ENCODE peak calls at places on chromosome 17, in ten cellular contexts. One of them, this sample, is unnamed.

GRCh38 chr17:48051706-48052486 is 3.7 kb downstream of the NFE2L1 start:
- DNase-seq in stimulated activated CD4-positive, alpha-beta T cell treated with anti-CD3 and anti-CD28 coated beads, TNF-alpha, amount 100 ng/mL, for 48 hours: no peak
- DNase-seq in cardiac septum: peak; percentile 82
- DNase-seq in ACHN: no peak
- DNase-seq in NCI-H460: no peak
- DNase-seq in A172: no peak
- DNase-seq in WTC11: no peak
- DNase-seq in left colon: peak; percentile 56
- DNase-seq in activated effector memory CD4-positive, alpha-beta T cell treated with Interleukin-2 at 50 U/mL for 16 hours: no peak
- DNase-seq in GM12865: no peak
- DNase-seq in this sample: peak; percentile 86

GRCh38 chr17:81741594-81742452 is 29.7 kb downstream of the SLC25A10 start:
- DNase-seq in stimulated activated CD4-positive, alpha-beta T cell treated with anti-CD3 and anti-CD28 coated beads, TNF-alpha, amount 100 ng/mL, for 48 hours: no peak
- DNase-seq in cardiac septum: no peak
- DNase-seq in ACHN: no peak
- DNase-seq in NCI-H460: no peak
- DNase-seq in A172: no peak
- DNase-seq in WTC11: no peak
- DNase-seq in left colon: no peak
- DNase-seq in activated effector memory CD4-positive, alpha-beta T cell treated with Interleukin-2 at 50 U/mL for 16 hours: no peak
- DNase-seq in GM12865: no peak
- DNase-seq in this sample: no peak

GRCh38 chr17:64213995-64214507 is 49.0 kb downstream of the TEX2 start:
- DNase-seq in stimulated activated CD4-positive, alpha-beta T cell treated with anti-CD3 and anti-CD28 coated beads, TNF-alpha, amount 100 ng/mL, for 48 hours: no peak
- DNase-seq in cardiac septum: no peak
- DNase-seq in ACHN: peak; percentile 42
- DNase-seq in NCI-H460: no peak
- DNase-seq in A172: no peak
- DNase-seq in WTC11: no peak
- DNase-seq in left colon: no peak
- DNase-seq in activated effector memory CD4-positive, alpha-beta T cell treated with Interleukin-2 at 50 U/mL for 16 hours: no peak
- DNase-seq in GM12865: no peak
- DNase-seq in this sample: no peak

GRCh38 chr17:17886747-17887146 is 50.0 kb upstream of the SREBF1 start:
- DNase-seq in stimulated activated CD4-positive, alpha-beta T cell treated with anti-CD3 and anti-CD28 coated beads, TNF-alpha, amount 100 ng/mL, for 48 hours: no peak
- DNase-seq in cardiac septum: no peak
- DNase-seq in ACHN: no peak
- DNase-seq in NCI-H460: no peak
- DNase-seq in A172: no peak
- DNase-seq in WTC11: no peak
- DNase-seq in left colon: no peak
- DNase-seq in activated effector memory CD4-positive, alpha-beta T cell treated with Interleukin-2 at 50 U/mL for 16 hours: no peak
- DNase-seq in GM12865: no peak
- DNase-seq in this sample: no peak

GRCh38 chr17:56350592-56350991 is 197.3 kb downstream of the ANKFN1 start:
- DNase-seq in stimulated activated CD4-positive, alpha-beta T cell treated with anti-CD3 and anti-CD28 coated beads, TNF-alpha, amount 100 ng/mL, for 48 hours: no peak
- DNase-seq in cardiac septum: no peak
- DNase-seq in ACHN: no peak
- DNase-seq in NCI-H460: no peak
- DNase-seq in A172: no peak
- DNase-seq in WTC11: no peak
- DNase-seq in left colon: no peak
- DNase-seq in activated effector memory CD4-positive, alpha-beta T cell treated with Interleukin-2 at 50 U/mL for 16 hours: no peak
- DNase-seq in GM12865: no peak
- DNase-seq in this sample: no peak

GRCh38 chr17:78401246-78401645 is 22.8 kb downstream of the PGS1 start:
- DNase-seq in stimulated activated CD4-positive, alpha-beta T cell treated with anti-CD3 and anti-CD28 coated beads, TNF-alpha, amount 100 ng/mL, for 48 hours: no peak
- DNase-seq in cardiac septum: no peak
- DNase-seq in ACHN: no peak
- DNase-seq in NCI-H460: no peak
- DNase-seq in A172: peak; percentile 87
- DNase-seq in WTC11: no peak
- DNase-seq in left colon: no peak
- DNase-seq in activated effector memory CD4-positive, alpha-beta T cell treated with Interleukin-2 at 50 U/mL for 16 hours: no peak
- DNase-seq in GM12865: no peak
- DNase-seq in this sample: no peak

GRCh38 chr17:60926466-60927183 is 249.0 kb downstream of the BCAS3 start:
- DNase-seq in stimulated activated CD4-positive, alpha-beta T cell treated with anti-CD3 and anti-CD28 coated beads, TNF-alpha, amount 100 ng/mL, for 48 hours: no peak
- DNase-seq in cardiac septum: no peak
- DNase-seq in ACHN: no peak
- DNase-seq in NCI-H460: no peak
- DNase-seq in A172: no peak
- DNase-seq in WTC11: no peak
- DNase-seq in left colon: no peak
- DNase-seq in activated effector memory CD4-positive, alpha-beta T cell treated with Interleukin-2 at 50 U/mL for 16 hours: no peak
- DNase-seq in GM12865: no peak
- DNase-seq in this sample: no peak

GRCh38 chr17:74467221-74467951 is 952 bp downstream of the CD300A start:
- DNase-seq in stimulated activated CD4-positive, alpha-beta T cell treated with anti-CD3 and anti-CD28 coated beads, TNF-alpha, amount 100 ng/mL, for 48 hours: no peak
- DNase-seq in cardiac septum: no peak
- DNase-seq in ACHN: no peak
- DNase-seq in NCI-H460: no peak
- DNase-seq in A172: no peak
- DNase-seq in WTC11: no peak
- DNase-seq in left colon: peak; percentile 53
- DNase-seq in activated effector memory CD4-positive, alpha-beta T cell treated with Interleukin-2 at 50 U/mL for 16 hours: no peak
- DNase-seq in GM12865: peak; percentile 91
- DNase-seq in this sample: no peak

GRCh38 chr17:19431691-19432090 is 20.7 kb downstream of the RNF112 start:
- DNase-seq in stimulated activated CD4-positive, alpha-beta T cell treated with anti-CD3 and anti-CD28 coated beads, TNF-alpha, amount 100 ng/mL, for 48 hours: no peak
- DNase-seq in cardiac septum: peak; percentile 9
- DNase-seq in ACHN: no peak
- DNase-seq in NCI-H460: no peak
- DNase-seq in A172: no peak
- DNase-seq in WTC11: no peak
- DNase-seq in left colon: no peak
- DNase-seq in activated effector memory CD4-positive, alpha-beta T cell treated with Interleukin-2 at 50 U/mL for 16 hours: no peak
- DNase-seq in GM12865: no peak
- DNase-seq in this sample: no peak

GRCh38 chr17:46159686-46160085 is 33.5 kb downstream of the KANSL1 start:
- DNase-seq in stimulated activated CD4-positive, alpha-beta T cell treated with anti-CD3 and anti-CD28 coated beads, TNF-alpha, amount 100 ng/mL, for 48 hours: no peak
- DNase-seq in cardiac septum: no peak
- DNase-seq in ACHN: no peak
- DNase-seq in NCI-H460: no peak
- DNase-seq in A172: no peak
- DNase-seq in WTC11: no peak
- DNase-seq in left colon: no peak
- DNase-seq in activated effector memory CD4-positive, alpha-beta T cell treated with Interleukin-2 at 50 U/mL for 16 hours: no peak
- DNase-seq in GM12865: no peak
- DNase-seq in this sample: no peak

GRCh38 chr17:42142371-42142896 is 12.4 kb downstream of the RAB5C start:
- DNase-seq in stimulated activated CD4-positive, alpha-beta T cell treated with anti-CD3 and anti-CD28 coated beads, TNF-alpha, amount 100 ng/mL, for 48 hours: no peak
- DNase-seq in cardiac septum: no peak
- DNase-seq in ACHN: peak; percentile 48
- DNase-seq in NCI-H460: no peak
- DNase-seq in A172: peak; percentile 26
- DNase-seq in WTC11: no peak
- DNase-seq in left colon: no peak
- DNase-seq in activated effector memory CD4-positive, alpha-beta T cell treated with Interleukin-2 at 50 U/mL for 16 hours: no peak
- DNase-seq in GM12865: no peak
- DNase-seq in this sample: no peak

GRCh38 chr17:39706921-39707337 is 7.1 kb downstream of the ERBB2 start:
- DNase-seq in stimulated activated CD4-positive, alpha-beta T cell treated with anti-CD3 and anti-CD28 coated beads, TNF-alpha, amount 100 ng/mL, for 48 hours: no peak
- DNase-seq in cardiac septum: no peak
- DNase-seq in ACHN: no peak
- DNase-seq in NCI-H460: no peak
- DNase-seq in A172: no peak
- DNase-seq in WTC11: no peak
- DNase-seq in left colon: peak; percentile 82
- DNase-seq in activated effector memory CD4-positive, alpha-beta T cell treated with Interleukin-2 at 50 U/mL for 16 hours: no peak
- DNase-seq in GM12865: no peak
- DNase-seq in this sample: no peak

GRCh38 chr17:17723354-17724261 is 42.4 kb downstream of the RAI1 start:
- DNase-seq in stimulated activated CD4-positive, alpha-beta T cell treated with anti-CD3 and anti-CD28 coated beads, TNF-alpha, amount 100 ng/mL, for 48 hours: no peak
- DNase-seq in cardiac septum: no peak
- DNase-seq in ACHN: no peak
- DNase-seq in NCI-H460: no peak
- DNase-seq in A172: no peak
- DNase-seq in WTC11: peak; percentile 57
- DNase-seq in left colon: no peak
- DNase-seq in activated effector memory CD4-positive, alpha-beta T cell treated with Interleukin-2 at 50 U/mL for 16 hours: no peak
- DNase-seq in GM12865: peak; percentile 41
- DNase-seq in this sample: no peak

GRCh38 chr17:69704935-69705334 is 290.4 kb downstream of the MAP2K6 start:
- DNase-seq in stimulated activated CD4-positive, alpha-beta T cell treated with anti-CD3 and anti-CD28 coated beads, TNF-alpha, amount 100 ng/mL, for 48 hours: no peak
- DNase-seq in cardiac septum: no peak
- DNase-seq in ACHN: no peak
- DNase-seq in NCI-H460: no peak
- DNase-seq in A172: no peak
- DNase-seq in WTC11: no peak
- DNase-seq in left colon: no peak
- DNase-seq in activated effector memory CD4-positive, alpha-beta T cell treated with Interleukin-2 at 50 U/mL for 16 hours: no peak
- DNase-seq in GM12865: no peak
- DNase-seq in this sample: no peak

GRCh38 chr17:78903101-78903779 is at the start of gene CEP295NL:
- DNase-seq in stimulated activated CD4-positive, alpha-beta T cell treated with anti-CD3 and anti-CD28 coated beads, TNF-alpha, amount 100 ng/mL, for 48 hours: no peak
- DNase-seq in cardiac septum: no peak
- DNase-seq in ACHN: peak; percentile 24
- DNase-seq in NCI-H460: no peak
- DNase-seq in A172: peak; percentile 47
- DNase-seq in WTC11: no peak
- DNase-seq in left colon: no peak
- DNase-seq in activated effector memory CD4-positive, alpha-beta T cell treated with Interleukin-2 at 50 U/mL for 16 hours: no peak
- DNase-seq in GM12865: peak; percentile 37
- DNase-seq in this sample: no peak

GRCh38 chr17:69818467-69818866 is 256.6 kb upstream of the KCNJ16 start:
- DNase-seq in stimulated activated CD4-positive, alpha-beta T cell treated with anti-CD3 and anti-CD28 coated beads, TNF-alpha, amount 100 ng/mL, for 48 hours: no peak
- DNase-seq in cardiac septum: no peak
- DNase-seq in ACHN: no peak
- DNase-seq in NCI-H460: no peak
- DNase-seq in A172: no peak
- DNase-seq in WTC11: no peak
- DNase-seq in left colon: no peak
- DNase-seq in activated effector memory CD4-positive, alpha-beta T cell treated with Interleukin-2 at 50 U/mL for 16 hours: no peak
- DNase-seq in GM12865: no peak
- DNase-seq in this sample: no peak

GRCh38 chr17:44382917-44383316 is 6.5 kb downstream of the ITGA2B start:
- DNase-seq in stimulated activated CD4-positive, alpha-beta T cell treated with anti-CD3 and anti-CD28 coated beads, TNF-alpha, amount 100 ng/mL, for 48 hours: no peak
- DNase-seq in cardiac septum: no peak
- DNase-seq in ACHN: no peak
- DNase-seq in NCI-H460: no peak
- DNase-seq in A172: no peak
- DNase-seq in WTC11: no peak
- DNase-seq in left colon: no peak
- DNase-seq in activated effector memory CD4-positive, alpha-beta T cell treated with Interleukin-2 at 50 U/mL for 16 hours: no peak
- DNase-seq in GM12865: no peak
- DNase-seq in this sample: no peak

GRCh38 chr17:34146440-34147043 is 108.5 kb upstream of the CCL2 start:
- DNase-seq in stimulated activated CD4-positive, alpha-beta T cell treated with anti-CD3 and anti-CD28 coated beads, TNF-alpha, amount 100 ng/mL, for 48 hours: peak; percentile 43
- DNase-seq in cardiac septum: no peak
- DNase-seq in ACHN: peak; percentile 59
- DNase-seq in NCI-H460: peak; percentile 19
- DNase-seq in A172: peak; percentile 46
- DNase-seq in WTC11: peak; percentile 89
- DNase-seq in left colon: peak; percentile 38
- DNase-seq in activated effector memory CD4-positive, alpha-beta T cell treated with Interleukin-2 at 50 U/mL for 16 hours: peak; percentile 10
- DNase-seq in GM12865: peak; percentile 67
- DNase-seq in this sample: no peak

GRCh38 chr17:81459224-81459623 is 53.4 kb downstream of the ACTG1 start:
- DNase-seq in stimulated activated CD4-positive, alpha-beta T cell treated with anti-CD3 and anti-CD28 coated beads, TNF-alpha, amount 100 ng/mL, for 48 hours: no peak
- DNase-seq in cardiac septum: no peak
- DNase-seq in ACHN: no peak
- DNase-seq in NCI-H460: no peak
- DNase-seq in A172: no peak
- DNase-seq in WTC11: no peak
- DNase-seq in left colon: no peak
- DNase-seq in activated effector memory CD4-positive, alpha-beta T cell treated with Interleukin-2 at 50 U/mL for 16 hours: no peak
- DNase-seq in GM12865: no peak
- DNase-seq in this sample: no peak

GRCh38 chr17:77286641-77287431 is 146.1 kb downstream of the SEC14L1 start:
- DNase-seq in stimulated activated CD4-positive, alpha-beta T cell treated with anti-CD3 and anti-CD28 coated beads, TNF-alpha, amount 100 ng/mL, for 48 hours: no peak
- DNase-seq in cardiac septum: no peak
- DNase-seq in ACHN: peak; percentile 60
- DNase-seq in NCI-H460: peak; percentile 97
- DNase-seq in A172: peak; percentile 99
- DNase-seq in WTC11: no peak
- DNase-seq in left colon: peak; percentile 94
- DNase-seq in activated effector memory CD4-positive, alpha-beta T cell treated with Interleukin-2 at 50 U/mL for 16 hours: no peak
- DNase-seq in GM12865: no peak
- DNase-seq in this sample: no peak

GRCh38 chr17:50467114-50467854 is 1.4 kb downstream of the CHAD start:
- DNase-seq in stimulated activated CD4-positive, alpha-beta T cell treated with anti-CD3 and anti-CD28 coated beads, TNF-alpha, amount 100 ng/mL, for 48 hours: no peak
- DNase-seq in cardiac septum: no peak
- DNase-seq in ACHN: no peak
- DNase-seq in NCI-H460: no peak
- DNase-seq in A172: no peak
- DNase-seq in WTC11: no peak
- DNase-seq in left colon: no peak
- DNase-seq in activated effector memory CD4-positive, alpha-beta T cell treated with Interleukin-2 at 50 U/mL for 16 hours: no peak
- DNase-seq in GM12865: no peak
- DNase-seq in this sample: no peak

GRCh38 chr17:78923660-78924453 is 1.3 kb downstream of the TIMP2 start:
- DNase-seq in stimulated activated CD4-positive, alpha-beta T cell treated with anti-CD3 and anti-CD28 coated beads, TNF-alpha, amount 100 ng/mL, for 48 hours: no peak
- DNase-seq in cardiac septum: peak; percentile 95
- DNase-seq in ACHN: peak; percentile 59
- DNase-seq in NCI-H460: no peak
- DNase-seq in A172: peak; percentile 68
- DNase-seq in WTC11: peak; percentile 82
- DNase-seq in left colon: peak; percentile 95
- DNase-seq in activated effector memory CD4-positive, alpha-beta T cell treated with Interleukin-2 at 50 U/mL for 16 hours: peak; percentile 47
- DNase-seq in GM12865: peak; percentile 56
- DNase-seq in this sample: no peak

GRCh38 chr17:72922223-72922622 is 170.3 kb downstream of the SLC39A11 start:
- DNase-seq in stimulated activated CD4-positive, alpha-beta T cell treated with anti-CD3 and anti-CD28 coated beads, TNF-alpha, amount 100 ng/mL, for 48 hours: no peak
- DNase-seq in cardiac septum: no peak
- DNase-seq in ACHN: peak; percentile 15
- DNase-seq in NCI-H460: no peak
- DNase-seq in A172: no peak
- DNase-seq in WTC11: no peak
- DNase-seq in left colon: no peak
- DNase-seq in activated effector memory CD4-positive, alpha-beta T cell treated with Interleukin-2 at 50 U/mL for 16 hours: no peak
- DNase-seq in GM12865: no peak
- DNase-seq in this sample: no peak

GRCh38 chr17:4497101-4497824 is 1.4 kb upstream of the SPNS2 start:
- DNase-seq in stimulated activated CD4-positive, alpha-beta T cell treated with anti-CD3 and anti-CD28 coated beads, TNF-alpha, amount 100 ng/mL, for 48 hours: no peak
- DNase-seq in cardiac septum: no peak
- DNase-seq in ACHN: peak; percentile 99
- DNase-seq in NCI-H460: no peak
- DNase-seq in A172: peak; percentile 95
- DNase-seq in WTC11: no peak
- DNase-seq in left colon: no peak
- DNase-seq in activated effector memory CD4-positive, alpha-beta T cell treated with Interleukin-2 at 50 U/mL for 16 hours: no peak
- DNase-seq in GM12865: peak; percentile 51
- DNase-seq in this sample: no peak

GRCh38 chr17:77217566-77217965 is 76.8 kb downstream of the SEC14L1 start:
- DNase-seq in stimulated activated CD4-positive, alpha-beta T cell treated with anti-CD3 and anti-CD28 coated beads, TNF-alpha, amount 100 ng/mL, for 48 hours: no peak
- DNase-seq in cardiac septum: no peak
- DNase-seq in ACHN: no peak
- DNase-seq in NCI-H460: no peak
- DNase-seq in A172: no peak
- DNase-seq in WTC11: no peak
- DNase-seq in left colon: no peak
- DNase-seq in activated effector memory CD4-positive, alpha-beta T cell treated with Interleukin-2 at 50 U/mL for 16 hours: no peak
- DNase-seq in GM12865: no peak
- DNase-seq in this sample: no peak

GRCh38 chr17:80861892-80862291 is 129.7 kb upstream of the CHMP6 start:
- DNase-seq in stimulated activated CD4-positive, alpha-beta T cell treated with anti-CD3 and anti-CD28 coated beads, TNF-alpha, amount 100 ng/mL, for 48 hours: peak; percentile 40
- DNase-seq in cardiac septum: no peak
- DNase-seq in ACHN: no peak
- DNase-seq in NCI-H460: no peak
- DNase-seq in A172: no peak
- DNase-seq in WTC11: no peak
- DNase-seq in left colon: no peak
- DNase-seq in activated effector memory CD4-positive, alpha-beta T cell treated with Interleukin-2 at 50 U/mL for 16 hours: peak; percentile 56
- DNase-seq in GM12865: no peak
- DNase-seq in this sample: no peak

GRCh38 chr17:78126895-78127239 is 1.7 kb downstream of the TMC6 start:
- DNase-seq in stimulated activated CD4-positive, alpha-beta T cell treated with anti-CD3 and anti-CD28 coated beads, TNF-alpha, amount 100 ng/mL, for 48 hours: no peak
- DNase-seq in cardiac septum: no peak
- DNase-seq in ACHN: no peak
- DNase-seq in NCI-H460: no peak
- DNase-seq in A172: no peak
- DNase-seq in WTC11: no peak
- DNase-seq in left colon: no peak
- DNase-seq in activated effector memory CD4-positive, alpha-beta T cell treated with Interleukin-2 at 50 U/mL for 16 hours: no peak
- DNase-seq in GM12865: no peak
- DNase-seq in this sample: no peak

GRCh38 chr17:207775-208174 is 26.3 kb upstream of the DOC2B start:
- DNase-seq in stimulated activated CD4-positive, alpha-beta T cell treated with anti-CD3 and anti-CD28 coated beads, TNF-alpha, amount 100 ng/mL, for 48 hours: no peak
- DNase-seq in cardiac septum: peak; percentile 14
- DNase-seq in ACHN: no peak
- DNase-seq in NCI-H460: no peak
- DNase-seq in A172: no peak
- DNase-seq in WTC11: no peak
- DNase-seq in left colon: no peak
- DNase-seq in activated effector memory CD4-positive, alpha-beta T cell treated with Interleukin-2 at 50 U/mL for 16 hours: no peak
- DNase-seq in GM12865: no peak
- DNase-seq in this sample: no peak